ENCODE peak calls at places on chromosome 11, in six cellular contexts. D is bronchial epithelial cell; G is brain microvascular endothelial cell; Y is dermis microvascular lymphatic vessel endothelial cell; H is EL; Q is activated effector memory CD4-positive, alpha-beta T cell treated with anti-CD3 and anti-CD28 coated beads, Interleukin-2, amount 50 U/mL, for 16 hours. A is an unnamed sample.

GRCh38 chr11:71265559-71266092 is 13.2 kb upstream of the SHANK2 start:
- DNase-seq in G (no peak), Y (no peak), D (no peak), H (no peak), Q (peak; percentile 33), A (no peak)

GRCh38 chr11:73295259-73295995 is 12.6 kb upstream of the ARHGEF17 start:
- DNase-seq in G (peak; percentile 85), Q (peak; percentile 90), H (peak; percentile 93), Y (peak; percentile 68), D (peak; percentile 71), A (peak; percentile 55)

GRCh38 chr11:13868710-13869403 is 93.7 kb upstream of the SPON1 start:
- DNase-seq in H (peak; percentile 12), G (no peak), D (peak; percentile 69), Q (no peak), Y (no peak), A (peak; percentile 39)

GRCh38 chr11:71998649-71999310 is at the start of gene IL18BP:
- DNase-seq in Y (peak; percentile 37), Q (peak; percentile 72), D (no peak), H (no peak), G (no peak), A (no peak)

GRCh38 chr11:61057615-61058014 is 44.7 kb upstream of the CD5 start:
- DNase-seq in Q (peak; percentile 53), H (no peak), D (no peak), Y (no peak), G (no peak), A (no peak)

GRCh38 chr11:68297812-68298658 is 14.4 kb upstream of the LRP5 start:
- DNase-seq in H (peak; percentile 70), Y (peak; percentile 61), G (peak; percentile 61), D (peak; percentile 19), Q (peak; percentile 90), A (no peak)

GRCh38 chr11:62588966-62589637 is 2.2 kb downstream of the TUT1 start:
- DNase-seq in Y (peak; percentile 48), G (peak; percentile 50), Q (no peak), H (no peak), D (no peak), A (no peak)

GRCh38 chr11:2477254-2477653 is 32.4 kb downstream of the KCNQ1 start:
- DNase-seq in Y (no peak), H (no peak), G (no peak), D (no peak), Q (no peak), A (no peak)

GRCh38 chr11:106625566-106625965 is 392.7 kb downstream of the GUCY1A2 start:
- DNase-seq in Y (no peak), Q (no peak), G (no peak), H (peak; percentile 23), D (no peak), A (no peak)

GRCh38 chr11:117730256-117730800 is 66.7 kb downstream of the DSCAML1 start:
- DNase-seq in H (no peak), G (peak; percentile 5), Y (no peak), Q (no peak), D (no peak), A (no peak)

GRCh38 chr11:31874631-31875191 is 63.6 kb upstream of the PAX6 start:
- DNase-seq in D (no peak), Q (no peak), H (no peak), Y (no peak), G (no peak), A (no peak)

GRCh38 chr11:87301785-87302540 is 264.2 kb downstream of the TMEM135 start:
- DNase-seq in Q (no peak), Y (peak; percentile 40), G (no peak), H (no peak), D (no peak), A (no peak)

GRCh38 chr11:129285387-129285786 is 90.3 kb upstream of the BARX2 start:
- DNase-seq in H (no peak), D (no peak), Y (no peak), Q (no peak), G (no peak), A (no peak)

GRCh38 chr11:2390871-2391662 is 9.5 kb upstream of the TSSC4 start:
- DNase-seq in H (peak; percentile 85), Q (no peak), G (peak; percentile 36), D (no peak), Y (no peak), A (peak; percentile 52)

GRCh38 chr11:35253237-35253636 is 114.3 kb downstream of the CD44 start:
- DNase-seq in D (no peak), Q (no peak), G (no peak), H (no peak), Y (no peak), A (no peak)

A was measured in renal cortical epithelial cell.